ENCODE peak calls at places on chromosome 1, in seven cellular contexts. O, K, J, B, W, E and R are unnamed samples.

GRCh38 chr1:8378202-8378601 is 60.3 kb downstream of the SLC45A1 start:
- DNase-seq in E (no peak), W (no peak), B (peak), O (peak), K (peak), J (peak), R (no peak)

GRCh38 chr1:26786437-26787380 is 1.0 kb upstream of the PIGV start:
- DNase-seq in J (peak), E (peak), K (peak), O (peak), W (peak), B (peak), R (peak)

GRCh38 chr1:171881466-171881865 is 40.2 kb downstream of the DNM3 start:
- DNase-seq in B (no peak), E (no peak), K (no peak), W (no peak), J (no peak), O (no peak), R (no peak)

GRCh38 chr1:31751822-31752241 is 12.3 kb downstream of the ADGRB2 start:
- DNase-seq in J (no peak), W (no peak), K (no peak), O (peak), B (no peak), E (no peak), R (no peak)

GRCh38 chr1:201563406-201563780 is 24.5 kb downstream of the NAV1 start:
- DNase-seq in B (no peak), W (no peak), O (no peak), E (no peak), J (no peak), K (no peak), R (no peak)

GRCh38 chr1:54937469-54937868 is 43.0 kb upstream of the TMEM61 start:
- DNase-seq in O (no peak), W (no peak), K (no peak), J (peak), E (no peak), B (peak), R (no peak)

GRCh38 chr1:192476802-192477298 is 98.7 kb upstream of the RGS1 start:
- DNase-seq in W (peak), E (no peak), O (peak), B (peak), K (peak), J (peak), R (peak)

GRCh38 chr1:13714851-13715250 is 14.9 kb downstream of the PRDM2 start:
- DNase-seq in K (no peak), O (no peak), W (peak), B (no peak), J (peak), E (no peak), R (no peak)

GRCh38 chr1:81174811-81175476 is 625.8 kb upstream of the ADGRL2 start:
- DNase-seq in W (peak), K (no peak), B (peak), E (no peak), J (peak), O (no peak), R (peak)

GRCh38 chr1:11862890-11863289 is 4.1 kb upstream of the NPPB start:
- DNase-seq in O (no peak), J (peak), B (no peak), W (no peak), K (no peak), E (no peak), R (peak)

GRCh38 chr1:31920986-31921385 is 17.2 kb downstream of the PTP4A2 start:
- DNase-seq in B (no peak), W (no peak), J (no peak), E (no peak), K (no peak), O (no peak), R (no peak)

GRCh38 chr1:84062496-84062895 is 63.6 kb upstream of the TTLL7 start:
- DNase-seq in B (no peak), O (no peak), E (no peak), W (no peak), J (no peak), K (no peak), R (no peak)

GRCh38 chr1:24090736-24091135 is 21.2 kb downstream of the MYOM3 start:
- DNase-seq in E (no peak), W (no peak), K (no peak), O (no peak), J (no peak), B (no peak), R (no peak)

GRCh38 chr1:51714374-51715019 is 97.6 kb downstream of the OSBPL9 start:
- DNase-seq in O (no peak), K (no peak), E (no peak), W (peak), J (no peak), B (peak), R (no peak)

GRCh38 chr1:105137543-105138444 is 1388.1 kb downstream of the AMY1C start:
- DNase-seq in O (peak), K (no peak), E (no peak), B (no peak), W (no peak), J (no peak), R (no peak)

GRCh38 chr1:53483656-53484055 is 24.5 kb downstream of the DMRTB1 start:
- DNase-seq in J (no peak), K (peak), W (no peak), E (no peak), O (no peak), B (no peak), R (no peak)

GRCh38 chr1:53483170-53483569 is 24.0 kb downstream of the DMRTB1 start:
- DNase-seq in B (no peak), O (no peak), J (no peak), W (no peak), K (no peak), E (no peak), R (no peak)

GRCh38 chr1:53486395-53487026 is 27.3 kb downstream of the DMRTB1 start:
- DNase-seq in B (no peak), E (no peak), W (no peak), J (no peak), K (peak), O (no peak), R (no peak)

GRCh38 chr1:53484705-53485477 is 25.7 kb downstream of the DMRTB1 start:
- DNase-seq in O (no peak), W (no peak), K (peak), J (no peak), E (no peak), B (no peak), R (no peak)

DNA sequence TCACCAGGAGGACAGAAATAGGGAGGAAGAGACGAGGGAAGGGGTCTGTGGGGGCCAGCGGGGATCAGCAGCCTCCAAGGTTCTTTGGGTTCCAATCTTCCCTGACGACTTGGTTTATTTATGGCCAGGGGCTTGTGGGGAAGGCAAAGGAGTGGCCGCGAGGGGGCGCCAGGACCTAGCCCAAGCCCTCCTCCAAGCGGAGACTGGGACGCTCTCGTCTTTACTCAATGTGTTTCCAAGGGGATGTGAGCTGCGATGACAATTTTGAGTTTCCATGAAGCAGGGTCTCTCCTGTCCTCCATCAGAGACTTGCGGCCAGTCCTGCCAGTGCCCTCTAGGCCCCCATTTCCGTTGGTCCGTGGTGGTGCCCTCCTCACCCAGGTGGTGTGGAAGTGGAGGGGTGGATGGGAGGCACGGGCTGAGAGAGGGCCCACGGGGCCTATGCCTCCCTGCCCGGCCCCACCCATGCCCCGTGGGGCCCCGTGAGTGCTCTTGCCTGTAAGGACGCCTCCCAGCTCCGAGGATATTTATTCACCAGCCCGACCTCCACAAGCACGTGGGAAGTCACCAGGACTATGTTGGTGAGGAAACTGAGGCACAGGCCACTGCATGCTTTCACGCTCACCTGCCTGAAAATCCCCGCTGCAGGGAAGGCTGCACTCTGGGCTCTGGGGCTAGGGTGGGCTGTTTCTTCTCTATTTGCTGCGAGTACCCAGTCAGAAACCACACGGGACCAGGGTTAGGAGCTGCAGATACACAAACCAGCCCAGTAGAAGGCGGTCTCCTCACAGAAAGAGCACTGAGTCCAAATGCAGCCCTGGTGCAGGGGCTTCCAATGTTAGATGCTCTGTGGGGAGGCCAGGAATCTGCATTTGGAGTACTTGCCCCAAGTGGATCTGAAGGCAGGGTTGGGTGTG is 26.5 kb downstream of the DMRTB1 start:
- DNase-seq in B (peak), O (peak), E (peak), W (peak), K (peak), J (peak), R (peak)
- TF ChIP-seq CTCF in B (peak), O (peak), E (peak), W (peak), K (peak), J (peak), R (peak)

GRCh38 chr1:61976566-61976965 is 218.1 kb upstream of the L1TD1 start:
- DNase-seq in B (no peak), J (no peak), K (no peak), E (no peak), W (no peak), O (no peak), R (no peak)

GRCh38 chr1:61979729-61980128 is 214.9 kb upstream of the L1TD1 start:
- DNase-seq in B (no peak), J (no peak), E (no peak), W (no peak), K (no peak), O (no peak), R (no peak)

GRCh38 chr1:61978866-61979265 is 215.8 kb upstream of the L1TD1 start:
- DNase-seq in K (no peak), O (no peak), B (no peak), J (no peak), E (no peak), W (no peak), R (no peak)

GRCh38 chr1:61973100-61973837 is 221.4 kb upstream of the L1TD1 start:
- DNase-seq in K (no peak), E (no peak), B (no peak), W (no peak), O (no peak), J (no peak), R (no peak)

DNA sequence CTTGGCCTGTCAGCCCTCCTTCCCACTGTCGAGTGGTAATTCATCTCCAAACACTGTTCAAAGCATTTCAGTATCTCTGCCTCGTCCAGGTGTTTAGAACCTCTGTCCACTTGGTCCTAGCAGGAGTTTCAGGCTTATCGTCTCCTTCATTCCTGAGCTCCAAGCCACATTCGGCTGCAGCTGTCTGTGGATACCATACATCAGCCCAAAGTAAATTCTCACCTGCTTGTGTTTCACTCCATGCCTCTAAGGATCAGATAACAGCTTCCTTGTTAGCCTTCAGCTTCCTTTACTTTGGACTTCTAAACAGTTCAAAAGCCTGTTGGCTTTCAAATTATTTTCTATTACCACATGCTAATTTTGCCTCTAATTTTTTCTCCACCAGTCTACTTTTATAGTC is 219.0 kb upstream of the L1TD1 start:
- DNase-seq in B (no peak), W (no peak), K (no peak), O (no peak), J (no peak), E (no peak), R (no peak)
- H3K4me3 ChIP-seq in B (no peak), W (no peak), K (no peak), O (no peak), J (no peak), E (no peak), R (no peak)

GRCh38 chr1:246261641-246262040 is 245.4 kb downstream of the SMYD3 start:
- DNase-seq in B (peak), J (peak), O (no peak), K (no peak), E (no peak), W (no peak), R (no peak)
- TF ChIP-seq CTCF in B (no peak), J (peak), O (no peak), K (no peak), E (no peak), W (peak), R (no peak)

DNA sequence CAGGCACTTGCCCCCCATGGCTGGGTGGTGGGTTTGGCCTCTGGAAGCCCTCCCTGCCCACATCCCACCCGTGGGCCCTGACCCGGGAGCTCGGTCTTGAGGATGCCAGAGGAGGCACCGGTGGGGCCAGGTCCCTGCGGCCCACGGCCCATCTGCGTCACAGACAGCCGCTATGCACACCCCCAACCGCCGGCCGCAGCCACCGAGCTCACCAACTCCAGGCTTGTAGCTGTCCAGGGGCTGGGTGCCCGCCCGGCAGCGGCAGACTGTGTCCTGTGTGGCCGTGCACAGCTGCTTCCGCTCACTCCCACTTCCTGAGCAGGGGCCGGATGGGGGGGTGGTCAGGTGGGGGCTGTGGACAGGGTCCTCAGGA is 1.2 kb downstream of the TNFRSF4 start:
- DNase-seq in J (no peak), O (no peak), B (peak), E (no peak), W (no peak), K (no peak), R (peak)
- H3K4me3 ChIP-seq in J (no peak), O (no peak), B (no peak), E (peak), W (no peak), K (peak), R (no peak)

DNA sequence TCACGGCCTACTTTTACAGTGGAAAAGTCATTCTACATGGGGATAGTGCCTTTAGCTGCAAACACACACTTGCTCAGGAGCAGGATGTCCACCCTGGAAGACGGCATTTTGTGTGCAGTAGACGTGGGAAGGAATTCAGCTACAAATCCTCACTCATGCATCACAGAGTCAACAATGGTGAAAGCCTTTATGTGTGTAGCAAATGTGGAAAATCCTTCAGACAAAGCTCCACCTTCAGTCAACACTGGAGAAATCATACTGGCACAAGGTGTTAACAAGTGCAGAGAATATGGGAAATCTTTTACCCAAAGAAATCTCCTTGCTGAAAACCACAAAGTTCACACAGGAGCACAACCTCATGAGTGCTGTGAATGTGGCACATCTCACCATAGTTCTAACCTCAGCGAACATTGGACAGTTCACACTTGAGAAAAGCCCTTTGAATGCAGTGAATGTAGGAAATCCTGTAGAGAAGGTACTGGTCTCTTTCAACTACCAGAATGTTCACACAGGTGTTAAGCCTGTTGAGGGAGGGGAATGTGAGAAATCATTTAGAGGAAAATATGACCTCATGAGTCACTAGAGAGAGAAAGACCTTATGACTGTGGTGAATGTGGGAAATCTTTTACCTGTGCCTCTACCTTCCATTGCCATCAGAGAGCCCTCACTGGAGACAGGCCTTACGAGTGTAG is 101.8 kb downstream of the PTGS2 start:
- DNase-seq in W (no peak), K (no peak), E (peak), B (no peak), J (no peak), O (no peak), R (no peak)
- TF ChIP-seq CTCF in W (no peak), K (no peak), E (no peak), B (no peak), J (no peak), O (no peak), R (no peak)

DNA sequence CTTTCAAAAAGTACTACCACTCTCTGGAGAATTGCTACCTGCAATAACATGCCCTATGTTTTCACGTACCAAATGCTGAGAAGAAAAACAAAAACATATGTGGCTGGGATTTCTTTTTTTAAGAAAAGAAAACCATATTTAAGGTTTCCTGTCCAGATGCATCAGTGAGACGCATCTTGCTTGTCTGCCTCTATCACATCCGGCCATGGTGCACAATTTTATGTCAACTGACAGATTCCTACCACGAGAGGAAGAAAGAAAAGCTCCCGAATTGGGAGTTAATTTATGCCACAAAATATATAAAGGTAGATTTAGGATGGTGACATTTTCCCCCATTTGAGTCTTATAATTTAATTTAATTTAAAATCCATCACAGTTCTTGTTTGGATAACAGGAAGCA is 62.3 kb upstream of the COL24A1 start:
- DNase-seq in K (no peak), O (no peak), E (no peak), J (no peak), W (no peak), B (no peak), R (no peak)
- H3K4me3 ChIP-seq in K (no peak), O (no peak), E (no peak), J (no peak), W (no peak), B (no peak), R (no peak)

GRCh38 chr1:168452329-168452728 is 91.5 kb downstream of the XCL2 start:
- DNase-seq in J (no peak), K (no peak), O (no peak), W (peak), B (no peak), E (no peak), R (no peak)
- TF ChIP-seq CTCF in J (peak), K (no peak), O (no peak), W (peak), B (peak), E (no peak), R (no peak)

GRCh38 chr1:230123280-230124186 is 56.5 kb downstream of the GALNT2 start:
- DNase-seq in K (no peak), B (peak), W (peak), E (no peak), O (no peak), J (peak), R (no peak)
- H3K4me3 ChIP-seq in K (no peak), B (no peak), W (no peak), E (no peak), O (no peak), J (no peak), R (no peak)

GRCh38 chr1:85579619-85580018 is 942 bp upstream of the CCN1 start:
- DNase-seq in K (no peak), J (peak), E (no peak), B (peak), W (peak), O (no peak), R (peak)

GRCh38 chr1:85582687-85583354 is 2.3 kb downstream of the CCN1 start:
- DNase-seq in E (no peak), K (no peak), W (peak), B (peak), J (peak), O (no peak), R (peak)

GRCh38 chr1:85581802-85582686 is 1.5 kb downstream of the CCN1 start:
- DNase-seq in K (no peak), J (peak), O (no peak), B (peak), E (peak), W (peak), R (peak)

GRCh38 chr1:85580046-85580411 is 532 bp upstream of the CCN1 start:
- DNase-seq in W (peak), O (peak), K (no peak), B (peak), E (peak), J (peak), R (no peak)

DNA sequence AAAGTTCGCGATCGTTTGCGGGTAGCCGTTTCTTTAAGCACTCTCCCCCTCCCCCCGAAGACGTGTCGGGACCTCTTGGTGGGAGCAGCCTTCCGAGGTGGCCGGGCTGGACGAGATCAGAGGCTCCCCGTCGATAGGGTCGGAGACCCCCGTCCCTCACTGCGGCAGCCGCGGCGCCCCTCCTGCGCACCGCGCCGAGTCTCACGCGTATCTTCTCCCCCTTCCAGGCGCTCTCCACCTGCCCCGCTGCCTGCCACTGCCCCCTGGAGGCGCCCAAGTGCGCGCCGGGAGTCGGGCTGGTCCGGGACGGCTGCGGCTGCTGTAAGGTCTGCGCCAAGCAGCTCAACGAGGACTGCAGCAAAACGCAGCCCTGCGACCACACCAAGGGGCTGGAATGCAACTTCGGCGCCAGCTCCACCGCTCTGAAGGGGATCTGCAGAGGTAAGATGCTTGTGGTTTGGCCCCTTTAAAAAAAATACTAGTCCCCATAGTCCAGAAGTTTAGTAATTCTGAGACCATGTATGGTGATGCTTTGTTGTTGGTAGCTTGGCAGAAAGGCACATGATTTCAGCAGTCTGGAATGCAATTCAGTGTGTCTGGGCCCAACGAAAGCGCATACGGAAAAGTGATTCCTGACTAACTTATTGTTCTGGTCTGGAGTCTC is 709 bp downstream of the CCN1 start:
- DNase-seq in O (peak), W (peak), K (peak), B (peak), E (peak), J (peak), R (peak)
- TF ChIP-seq CTCF in O (peak), W (peak), K (peak), B (peak), E (peak), J (peak), R (peak)

GRCh38 chr1:151193856-151194255 is 3.9 kb upstream of the VPS72 start:
- DNase-seq in E (no peak), K (no peak), J (no peak), O (no peak), W (no peak), B (no peak), R (no peak)

GRCh38 chr1:151187205-151187604 is 2.8 kb downstream of the VPS72 start:
- DNase-seq in E (no peak), W (no peak), B (no peak), J (no peak), K (no peak), O (no peak), R (no peak)

GRCh38 chr1:151192047-151192446 is 2.0 kb upstream of the VPS72 start:
- DNase-seq in E (no peak), K (no peak), O (no peak), J (no peak), W (no peak), B (no peak), R (no peak)

GRCh38 chr1:151193304-151193703 is 3.3 kb upstream of the VPS72 start:
- DNase-seq in B (no peak), W (no peak), E (no peak), K (no peak), O (no peak), J (no peak), R (no peak)

GRCh38 chr1:151189638-151190445 is at the start of gene VPS72:
- DNase-seq in J (peak), E (peak), W (peak), B (peak), O (peak), K (peak), R (peak)
- H3K4me3 ChIP-seq in J (peak), E (peak), W (peak), B (peak), O (peak), K (peak), R (peak)